ENCODE peak calls at places on chromosomes 12 and 14, in six cellular contexts. One of them, this sample, is unnamed. For H3K27me3, the result is how much of the 10 kb centered on the place peaks cover.

GRCh38 chr12:120006248-120006975 is 17.4 kb downstream of the BICDL1 start:
- DNase-seq in SJSA1: no peak
- DNase-seq in PC-9: no peak
- DNase-seq in upper lobe of left lung: no peak
- DNase-seq in left lung: no peak
- DNase-seq in IMR-90: no peak
- DNase-seq in this sample: no peak

GRCh38 chr14:54902521-54903420 is at the start of gene GCH1:
- DNase-seq in left lung: peak
- DNase-seq in upper lobe of left lung: peak
- DNase-seq in SJSA1: no peak
- DNase-seq in IMR-90: peak
- DNase-seq in PC-9: peak
- DNase-seq in this sample: peak

GRCh38 chr14:58296731-58297130 is 1.6 kb upstream of the ARID4A start:
- DNase-seq in PC-9: no peak
- DNase-seq in SJSA1: no peak
- DNase-seq in upper lobe of left lung: no peak
- DNase-seq in left lung: no peak
- DNase-seq in IMR-90: peak
- DNase-seq in this sample: no peak

GRCh38 chr12:123621101-123621500 is 12.4 kb downstream of the EIF2B1 start:
- DNase-seq in upper lobe of left lung: no peak
- DNase-seq in PC-9: no peak
- DNase-seq in SJSA1: no peak
- DNase-seq in IMR-90: no peak
- DNase-seq in left lung: no peak
- DNase-seq in this sample: no peak

GRCh38 chr12:28021704-28022103 is 49.2 kb upstream of the PTHLH start:
- DNase-seq in left lung: no peak
- DNase-seq in IMR-90: no peak
- DNase-seq in upper lobe of left lung: no peak
- DNase-seq in PC-9: no peak
- DNase-seq in SJSA1: no peak
- DNase-seq in this sample: no peak

GRCh38 chr12:33609910-33610309 is 170.3 kb upstream of the SYT10 start:
- DNase-seq in SJSA1: no peak
- DNase-seq in upper lobe of left lung: no peak
- DNase-seq in left lung: no peak
- DNase-seq in PC-9: no peak
- DNase-seq in IMR-90: no peak
- DNase-seq in this sample: no peak

GRCh38 chr14:76770521-76771431 is 9.5 kb downstream of the VASH1 start:
- DNase-seq in SJSA1: peak
- DNase-seq in upper lobe of left lung: no peak
- DNase-seq in IMR-90: no peak
- DNase-seq in left lung: no peak
- DNase-seq in PC-9: no peak
- DNase-seq in this sample: peak

GRCh38 chr12:57452181-57452936 is 2.7 kb upstream of the INHBE start:
- DNase-seq in upper lobe of left lung: no peak
- DNase-seq in SJSA1: no peak
- DNase-seq in IMR-90: peak
- DNase-seq in PC-9: no peak
- DNase-seq in left lung: no peak
- DNase-seq in this sample: no peak

GRCh38 chr12:51886021-51886710 is 1.7 kb upstream of the ANKRD33 start:
- DNase-seq in left lung: peak
- DNase-seq in SJSA1: no peak
- DNase-seq in IMR-90: peak
- DNase-seq in upper lobe of left lung: peak
- DNase-seq in PC-9: no peak
- DNase-seq in this sample: no peak

GRCh38 chr12:127531561-127531960 is 735.4 kb upstream of the TMEM132C start:
- DNase-seq in upper lobe of left lung: no peak
- DNase-seq in IMR-90: no peak
- DNase-seq in left lung: no peak
- DNase-seq in SJSA1: no peak
- DNase-seq in PC-9: no peak
- DNase-seq in this sample: no peak

GRCh38 chr14:77457522-77458248 is at the start of the genes AHSA1 and VIPAS39:
- DNase-seq in left lung: peak
- DNase-seq in PC-9: peak
- DNase-seq in IMR-90: peak
- DNase-seq in SJSA1: peak
- DNase-seq in upper lobe of left lung: peak
- DNase-seq in this sample: peak

GRCh38 chr14:65131176-65131765 is 29.0 kb upstream of the MAX start:
- DNase-seq in PC-9: peak
- DNase-seq in upper lobe of left lung: no peak
- DNase-seq in left lung: no peak
- DNase-seq in IMR-90: peak
- DNase-seq in SJSA1: no peak
- DNase-seq in this sample: no peak

GRCh38 chr14:93956514-93957332 is 19.6 kb downstream of the ASB2 start:
- DNase-seq in SJSA1: no peak
- DNase-seq in upper lobe of left lung: no peak
- DNase-seq in left lung: no peak
- DNase-seq in IMR-90: no peak
- DNase-seq in PC-9: no peak
- DNase-seq in this sample: no peak

GRCh38 chr14:50725761-50726160 is 57.7 kb upstream of the SAV1 start:
- DNase-seq in upper lobe of left lung: no peak
- DNase-seq in IMR-90: no peak
- DNase-seq in PC-9: no peak
- DNase-seq in SJSA1: no peak
- DNase-seq in left lung: no peak
- DNase-seq in this sample: no peak

GRCh38 chr12:64798165-64798564 is 26.3 kb upstream of the TBC1D30 start:
- DNase-seq in upper lobe of left lung: no peak
- DNase-seq in SJSA1: no peak
- DNase-seq in PC-9: no peak
- DNase-seq in left lung: no peak
- DNase-seq in IMR-90: no peak
- DNase-seq in this sample: no peak

GRCh38 chr12:91225316-91225715 is 42.7 kb upstream of the DCN start:
- DNase-seq in PC-9: no peak
- DNase-seq in left lung: no peak
- DNase-seq in SJSA1: no peak
- DNase-seq in IMR-90: peak
- DNase-seq in upper lobe of left lung: no peak
- DNase-seq in this sample: no peak

GRCh38 chr12:89225401-89225800 is 126.9 kb downstream of the DUSP6 start:
- DNase-seq in upper lobe of left lung: peak
- DNase-seq in left lung: peak
- DNase-seq in SJSA1: no peak
- DNase-seq in IMR-90: peak
- DNase-seq in PC-9: peak
- DNase-seq in this sample: peak

GRCh38 chr12:12282761-12283160 is 15.9 kb upstream of the LRP6 start:
- DNase-seq in SJSA1: no peak
- DNase-seq in PC-9: no peak
- DNase-seq in upper lobe of left lung: no peak
- DNase-seq in left lung: no peak
- DNase-seq in IMR-90: peak
- DNase-seq in this sample: no peak

GRCh38 chr14:104979758-104980591 is 1.8 kb upstream of the AHNAK2 start:
- DNase-seq in upper lobe of left lung: peak
- DNase-seq in left lung: peak
- DNase-seq in PC-9: peak
- DNase-seq in SJSA1: peak
- DNase-seq in IMR-90: peak
- DNase-seq in this sample: no peak

GRCh38 chr14:73176673-73177072 is 40.4 kb downstream of the PSEN1 start:
- DNase-seq in IMR-90: no peak
- DNase-seq in PC-9: no peak
- DNase-seq in SJSA1: no peak
- DNase-seq in left lung: no peak
- DNase-seq in upper lobe of left lung: peak
- DNase-seq in this sample: no peak

GRCh38 chr12:46468159-46468558 is 95.6 kb upstream of the SLC38A2 start:
- DNase-seq in SJSA1: peak
- DNase-seq in IMR-90: no peak
- DNase-seq in left lung: no peak
- DNase-seq in PC-9: no peak
- DNase-seq in upper lobe of left lung: no peak
- DNase-seq in this sample: no peak

GRCh38 chr12:116861331-116861730 is 19.9 kb downstream of the HRK start:
- DNase-seq in upper lobe of left lung: no peak
- DNase-seq in PC-9: no peak
- DNase-seq in left lung: no peak
- DNase-seq in IMR-90: peak
- DNase-seq in SJSA1: no peak
- DNase-seq in this sample: no peak

GRCh38 chr12:117012189-117012805 is 86.9 kb downstream of the TESC start:
- DNase-seq in upper lobe of left lung: no peak
- DNase-seq in SJSA1: no peak
- DNase-seq in left lung: no peak
- DNase-seq in IMR-90: peak
- DNase-seq in PC-9: no peak
- DNase-seq in this sample: no peak

GRCh38 chr14:55701638-55702037 is 121.6 kb downstream of the KTN1 start:
- DNase-seq in left lung: no peak
- DNase-seq in PC-9: no peak
- DNase-seq in IMR-90: peak
- DNase-seq in upper lobe of left lung: no peak
- DNase-seq in SJSA1: no peak
- DNase-seq in this sample: no peak

GRCh38 chr12:115752913-115753726 is 524.4 kb downstream of the MED13L start:
- DNase-seq in left lung: no peak
- DNase-seq in PC-9: no peak
- DNase-seq in upper lobe of left lung: peak
- DNase-seq in SJSA1: peak
- DNase-seq in IMR-90: peak
- DNase-seq in this sample: peak

GRCh38 chr12:65100140-65100539 is 21.0 kb downstream of the WIF1 start:
- DNase-seq in PC-9: no peak
- DNase-seq in upper lobe of left lung: no peak
- DNase-seq in SJSA1: no peak
- DNase-seq in IMR-90: no peak
- DNase-seq in left lung: no peak
- DNase-seq in this sample: no peak

GRCh38 chr12:71737204-71737603 is 17.5 kb upstream of the RAB21 start:
- DNase-seq in IMR-90: no peak
- DNase-seq in left lung: no peak
- DNase-seq in upper lobe of left lung: no peak
- DNase-seq in PC-9: no peak
- DNase-seq in SJSA1: no peak
- DNase-seq in this sample: no peak

GRCh38 chr12:16454481-16454880 is 107.0 kb downstream of the MGST1 start:
- DNase-seq in SJSA1: no peak
- DNase-seq in IMR-90: peak
- DNase-seq in left lung: no peak
- DNase-seq in PC-9: no peak
- DNase-seq in upper lobe of left lung: no peak
- DNase-seq in this sample: no peak

GRCh38 chr14:71800878-71801277 is 131.4 kb upstream of the RGS6 start:
- DNase-seq in upper lobe of left lung: no peak
- DNase-seq in IMR-90: no peak
- DNase-seq in left lung: no peak
- DNase-seq in PC-9: no peak
- DNase-seq in SJSA1: no peak
- DNase-seq in this sample: no peak

GRCh38 chr14:75258803-75259509 is 19.7 kb upstream of the FOS start:
- DNase-seq in IMR-90: peak
- DNase-seq in upper lobe of left lung: peak
- DNase-seq in PC-9: peak
- DNase-seq in SJSA1: peak
- DNase-seq in left lung: peak
- DNase-seq in this sample: peak

GRCh38 chr12:69239922-69240624 is 704 bp downstream of the CPSF6 start:
- DNase-seq in IMR-90: peak
- DNase-seq in PC-9: peak
- DNase-seq in upper lobe of left lung: peak
- DNase-seq in left lung: peak
- DNase-seq in SJSA1: peak
- DNase-seq in this sample: peak

GRCh38 chr12:132174703-132175490 is 30.6 kb downstream of the NOC4L start:
- DNase-seq in IMR-90: no peak
- DNase-seq in left lung: no peak
- DNase-seq in PC-9: no peak
- DNase-seq in SJSA1: no peak
- DNase-seq in upper lobe of left lung: no peak
- DNase-seq in this sample: no peak
- H3K27me3 ChIP-seq in IMR-90: half or more
- H3K27me3 ChIP-seq in left lung: under half
- H3K27me3 ChIP-seq in PC-9: half or more
- H3K27me3 ChIP-seq in SJSA1: half or more
- H3K27me3 ChIP-seq in upper lobe of left lung: under half
- H3K27me3 ChIP-seq in this sample: half or more

GRCh38 chr12:113515082-113515856 is 43.6 kb upstream of the LHX5 start:
- DNase-seq in left lung: no peak
- DNase-seq in upper lobe of left lung: no peak
- DNase-seq in IMR-90: no peak
- DNase-seq in PC-9: no peak
- DNase-seq in SJSA1: no peak
- DNase-seq in this sample: no peak
- H3K27me3 ChIP-seq in left lung: under half
- H3K27me3 ChIP-seq in upper lobe of left lung: under half
- H3K27me3 ChIP-seq in IMR-90: under half
- H3K27me3 ChIP-seq in PC-9: half or more
- H3K27me3 ChIP-seq in SJSA1: under half
- H3K27me3 ChIP-seq in this sample: half or more

GRCh38 chr14:92322516-92322915 is 449 bp upstream of the SLC24A4 start:
- DNase-seq in IMR-90: no peak
- DNase-seq in left lung: no peak
- DNase-seq in PC-9: no peak
- DNase-seq in upper lobe of left lung: no peak
- DNase-seq in SJSA1: no peak
- DNase-seq in this sample: no peak
- H3K27me3 ChIP-seq in IMR-90: half or more
- H3K27me3 ChIP-seq in left lung: under half
- H3K27me3 ChIP-seq in PC-9: under half
- H3K27me3 ChIP-seq in upper lobe of left lung: under half
- H3K27me3 ChIP-seq in SJSA1: under half
- H3K27me3 ChIP-seq in this sample: under half

GRCh38 chr12:109307051-109307450 is 2.0 kb downstream of the FOXN4 start:
- DNase-seq in upper lobe of left lung: no peak
- DNase-seq in PC-9: no peak
- DNase-seq in SJSA1: no peak
- DNase-seq in IMR-90: no peak
- DNase-seq in left lung: no peak
- DNase-seq in this sample: no peak
- H3K27me3 ChIP-seq in upper lobe of left lung: under half
- H3K27me3 ChIP-seq in PC-9: under half
- H3K27me3 ChIP-seq in SJSA1: half or more
- H3K27me3 ChIP-seq in IMR-90: half or more
- H3K27me3 ChIP-seq in left lung: under half
- H3K27me3 ChIP-seq in this sample: half or more

DNA sequence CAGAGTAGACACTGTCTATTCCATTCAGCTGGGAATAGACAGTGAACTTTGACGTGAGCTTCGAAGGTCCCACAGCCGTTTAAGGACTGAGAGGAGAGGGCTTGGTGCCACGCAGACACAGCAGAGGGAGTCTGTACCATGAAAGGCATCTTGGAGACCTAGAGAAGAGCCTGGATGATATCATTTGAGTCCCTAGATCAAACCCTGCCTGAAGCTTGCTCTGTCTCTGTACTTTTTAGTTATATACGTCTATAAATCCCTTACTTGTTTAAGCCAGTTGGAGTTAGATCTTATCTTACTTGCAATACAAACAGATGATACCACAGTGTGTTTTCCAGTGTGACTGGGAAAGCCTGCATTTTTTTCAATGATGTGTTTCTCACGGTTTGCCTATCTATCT is 128.9 kb upstream of the RTL1 start:
- DNase-seq in SJSA1: no peak
- DNase-seq in upper lobe of left lung: peak
- DNase-seq in IMR-90: no peak
- DNase-seq in PC-9: no peak
- DNase-seq in left lung: peak
- DNase-seq in this sample: no peak
- H3K27me3 ChIP-seq in SJSA1: under half
- H3K27me3 ChIP-seq in upper lobe of left lung: under half
- H3K27me3 ChIP-seq in IMR-90: under half
- H3K27me3 ChIP-seq in PC-9: half or more
- H3K27me3 ChIP-seq in left lung: under half
- H3K27me3 ChIP-seq in this sample: under half